ENCODE peak calls at places on chromosomes 12 and 14, in seven cellular contexts. One of them, this sample, is unnamed. For H3K27me3, the result is how much of the 10 kb centered on the place peaks cover.

GRCh38 chr12:64218597-64218996 is 3.5 kb downstream of the KICS2 start:
- DNase-seq in keratinocyte: no peak
- DNase-seq in heart right ventricle: no peak
- DNase-seq in upper lobe of right lung: no peak
- DNase-seq in PC-9: no peak
- DNase-seq in heart left ventricle: no peak
- DNase-seq in psoas muscle: no peak
- DNase-seq in this sample: no peak

GRCh38 chr12:54145844-54146243 is 42.9 kb downstream of the SMUG1 start:
- DNase-seq in heart left ventricle: no peak
- DNase-seq in psoas muscle: no peak
- DNase-seq in PC-9: no peak
- DNase-seq in upper lobe of right lung: no peak
- DNase-seq in keratinocyte: no peak
- DNase-seq in heart right ventricle: no peak
- DNase-seq in this sample: no peak

GRCh38 chr12:64461634-64462414 is 9.9 kb downstream of the TBK1 start:
- DNase-seq in heart right ventricle: no peak
- DNase-seq in PC-9: no peak
- DNase-seq in heart left ventricle: no peak
- DNase-seq in psoas muscle: no peak
- DNase-seq in upper lobe of right lung: no peak
- DNase-seq in keratinocyte: peak
- DNase-seq in this sample: peak

GRCh38 chr12:120225200-120225558 is 24.3 kb upstream of the RPLP0 start:
- DNase-seq in heart left ventricle: no peak
- DNase-seq in psoas muscle: no peak
- DNase-seq in PC-9: no peak
- DNase-seq in heart right ventricle: no peak
- DNase-seq in keratinocyte: no peak
- DNase-seq in upper lobe of right lung: no peak
- DNase-seq in this sample: no peak

GRCh38 chr14:54902521-54903420 is at the start of gene GCH1:
- DNase-seq in psoas muscle: peak
- DNase-seq in upper lobe of right lung: peak
- DNase-seq in heart left ventricle: peak
- DNase-seq in PC-9: peak
- DNase-seq in heart right ventricle: peak
- DNase-seq in keratinocyte: no peak
- DNase-seq in this sample: no peak

GRCh38 chr14:68959035-68959434 is 20.1 kb downstream of the ACTN1 start:
- DNase-seq in PC-9: no peak
- DNase-seq in psoas muscle: no peak
- DNase-seq in heart left ventricle: no peak
- DNase-seq in upper lobe of right lung: no peak
- DNase-seq in heart right ventricle: no peak
- DNase-seq in keratinocyte: no peak
- DNase-seq in this sample: no peak

GRCh38 chr14:95272057-95272456 is 47.7 kb downstream of the CLMN start:
- DNase-seq in psoas muscle: no peak
- DNase-seq in upper lobe of right lung: no peak
- DNase-seq in heart left ventricle: no peak
- DNase-seq in heart right ventricle: no peak
- DNase-seq in PC-9: no peak
- DNase-seq in keratinocyte: no peak
- DNase-seq in this sample: no peak

GRCh38 chr12:124394462-124395128 is 99.7 kb downstream of the RFLNA start:
- DNase-seq in PC-9: no peak
- DNase-seq in heart right ventricle: no peak
- DNase-seq in heart left ventricle: no peak
- DNase-seq in upper lobe of right lung: no peak
- DNase-seq in psoas muscle: no peak
- DNase-seq in keratinocyte: no peak
- DNase-seq in this sample: no peak

GRCh38 chr12:83128529-83128928 is 441.8 kb downstream of the TMTC2 start:
- DNase-seq in upper lobe of right lung: no peak
- DNase-seq in heart left ventricle: no peak
- DNase-seq in keratinocyte: no peak
- DNase-seq in heart right ventricle: no peak
- DNase-seq in PC-9: no peak
- DNase-seq in psoas muscle: no peak
- DNase-seq in this sample: no peak

GRCh38 chr14:73567951-73568885 is 795 bp upstream of the ACOT2 start:
- DNase-seq in keratinocyte: no peak
- DNase-seq in heart left ventricle: no peak
- DNase-seq in PC-9: no peak
- DNase-seq in psoas muscle: no peak
- DNase-seq in upper lobe of right lung: no peak
- DNase-seq in heart right ventricle: no peak
- DNase-seq in this sample: no peak

GRCh38 chr12:24562761-24563392 is 386.0 kb downstream of the BCAT1 start:
- DNase-seq in psoas muscle: peak
- DNase-seq in PC-9: no peak
- DNase-seq in upper lobe of right lung: peak
- DNase-seq in heart right ventricle: peak
- DNase-seq in heart left ventricle: peak
- DNase-seq in keratinocyte: no peak
- DNase-seq in this sample: no peak

GRCh38 chr12:127282786-127283565 is 984.0 kb upstream of the TMEM132C start:
- DNase-seq in heart left ventricle: no peak
- DNase-seq in PC-9: no peak
- DNase-seq in psoas muscle: no peak
- DNase-seq in keratinocyte: no peak
- DNase-seq in upper lobe of right lung: no peak
- DNase-seq in heart right ventricle: no peak
- DNase-seq in this sample: no peak

GRCh38 chr14:42504433-42504832 is 897.8 kb downstream of the LRFN5 start:
- DNase-seq in keratinocyte: no peak
- DNase-seq in heart right ventricle: no peak
- DNase-seq in heart left ventricle: no peak
- DNase-seq in upper lobe of right lung: no peak
- DNase-seq in PC-9: no peak
- DNase-seq in psoas muscle: no peak
- DNase-seq in this sample: no peak

GRCh38 chr14:51981218-51981854 is 8.0 kb upstream of the RTRAF start:
- DNase-seq in keratinocyte: no peak
- DNase-seq in PC-9: no peak
- DNase-seq in psoas muscle: no peak
- DNase-seq in heart left ventricle: no peak
- DNase-seq in upper lobe of right lung: no peak
- DNase-seq in heart right ventricle: no peak
- DNase-seq in this sample: no peak

GRCh38 chr12:114926341-114926740 is 242.4 kb upstream of the TBX3 start:
- DNase-seq in heart right ventricle: no peak
- DNase-seq in PC-9: no peak
- DNase-seq in upper lobe of right lung: no peak
- DNase-seq in keratinocyte: no peak
- DNase-seq in heart left ventricle: no peak
- DNase-seq in psoas muscle: no peak
- DNase-seq in this sample: no peak

GRCh38 chr14:31990959-31991541 is 86.1 kb upstream of the ARHGAP5 start:
- DNase-seq in heart right ventricle: no peak
- DNase-seq in PC-9: no peak
- DNase-seq in psoas muscle: no peak
- DNase-seq in heart left ventricle: no peak
- DNase-seq in upper lobe of right lung: no peak
- DNase-seq in keratinocyte: no peak
- DNase-seq in this sample: no peak

GRCh38 chr14:36438883-36439282 is 81.1 kb downstream of the NKX2-1 start:
- DNase-seq in psoas muscle: no peak
- DNase-seq in heart right ventricle: no peak
- DNase-seq in heart left ventricle: no peak
- DNase-seq in keratinocyte: no peak
- DNase-seq in PC-9: no peak
- DNase-seq in upper lobe of right lung: no peak
- DNase-seq in this sample: no peak

GRCh38 chr12:67940780-67941243 is 48.4 kb upstream of the IFNG-AS1 start:
- DNase-seq in psoas muscle: no peak
- DNase-seq in upper lobe of right lung: no peak
- DNase-seq in PC-9: peak
- DNase-seq in keratinocyte: no peak
- DNase-seq in heart right ventricle: no peak
- DNase-seq in heart left ventricle: no peak
- DNase-seq in this sample: no peak

GRCh38 chr12:65826513-65827171 is 2.4 kb downstream of the HMGA2 start:
- DNase-seq in keratinocyte: no peak
- DNase-seq in psoas muscle: no peak
- DNase-seq in upper lobe of right lung: no peak
- DNase-seq in heart right ventricle: no peak
- DNase-seq in heart left ventricle: no peak
- DNase-seq in PC-9: peak
- DNase-seq in this sample: no peak

GRCh38 chr14:69204753-69205152 is 13.5 kb downstream of the EXD2 start:
- DNase-seq in PC-9: no peak
- DNase-seq in heart right ventricle: no peak
- DNase-seq in keratinocyte: no peak
- DNase-seq in heart left ventricle: no peak
- DNase-seq in psoas muscle: no peak
- DNase-seq in upper lobe of right lung: no peak
- DNase-seq in this sample: no peak

GRCh38 chr14:53964249-53964648 is 7.6 kb upstream of the BMP4 start:
- DNase-seq in keratinocyte: no peak
- DNase-seq in PC-9: no peak
- DNase-seq in heart right ventricle: no peak
- DNase-seq in psoas muscle: no peak
- DNase-seq in heart left ventricle: no peak
- DNase-seq in upper lobe of right lung: no peak
- DNase-seq in this sample: no peak

GRCh38 chr12:32478858-32479257 is 79.5 kb downstream of the FGD4 start:
- DNase-seq in upper lobe of right lung: no peak
- DNase-seq in psoas muscle: no peak
- DNase-seq in heart right ventricle: no peak
- DNase-seq in PC-9: no peak
- DNase-seq in heart left ventricle: no peak
- DNase-seq in keratinocyte: no peak
- DNase-seq in this sample: no peak

GRCh38 chr12:32476446-32476845 is 77.1 kb downstream of the FGD4 start:
- DNase-seq in keratinocyte: no peak
- DNase-seq in psoas muscle: no peak
- DNase-seq in upper lobe of right lung: no peak
- DNase-seq in PC-9: no peak
- DNase-seq in heart right ventricle: no peak
- DNase-seq in heart left ventricle: no peak
- DNase-seq in this sample: no peak

GRCh38 chr12:32482226-32482625 is 82.9 kb downstream of the FGD4 start:
- DNase-seq in heart right ventricle: no peak
- DNase-seq in psoas muscle: no peak
- DNase-seq in upper lobe of right lung: no peak
- DNase-seq in heart left ventricle: no peak
- DNase-seq in keratinocyte: no peak
- DNase-seq in PC-9: no peak
- DNase-seq in this sample: no peak

GRCh38 chr12:32478166-32478565 is 78.8 kb downstream of the FGD4 start:
- DNase-seq in PC-9: no peak
- DNase-seq in keratinocyte: no peak
- DNase-seq in upper lobe of right lung: no peak
- DNase-seq in heart left ventricle: no peak
- DNase-seq in psoas muscle: no peak
- DNase-seq in heart right ventricle: no peak
- DNase-seq in this sample: no peak

GRCh38 chr12:32477714-32478113 is 78.4 kb downstream of the FGD4 start:
- DNase-seq in heart right ventricle: no peak
- DNase-seq in keratinocyte: no peak
- DNase-seq in psoas muscle: no peak
- DNase-seq in upper lobe of right lung: no peak
- DNase-seq in PC-9: no peak
- DNase-seq in heart left ventricle: no peak
- DNase-seq in this sample: no peak
- H3K4me3 ChIP-seq in heart right ventricle: no peak
- H3K4me3 ChIP-seq in keratinocyte: no peak
- H3K4me3 ChIP-seq in psoas muscle: no peak
- H3K4me3 ChIP-seq in upper lobe of right lung: no peak
- H3K4me3 ChIP-seq in PC-9: no peak
- H3K4me3 ChIP-seq in heart left ventricle: no peak
- H3K4me3 ChIP-seq in this sample: no peak

GRCh38 chr14:21771671-21772070 is 98.1 kb upstream of the OR4E1 start:
- DNase-seq in heart left ventricle: no peak
- DNase-seq in keratinocyte: no peak
- DNase-seq in PC-9: peak
- DNase-seq in upper lobe of right lung: no peak
- DNase-seq in psoas muscle: no peak
- DNase-seq in heart right ventricle: no peak
- DNase-seq in this sample: no peak

GRCh38 chr14:21768875-21769257 is 95.2 kb upstream of the OR4E1 start:
- DNase-seq in PC-9: no peak
- DNase-seq in heart left ventricle: no peak
- DNase-seq in upper lobe of right lung: no peak
- DNase-seq in keratinocyte: no peak
- DNase-seq in heart right ventricle: no peak
- DNase-seq in psoas muscle: no peak
- DNase-seq in this sample: no peak

DNA sequence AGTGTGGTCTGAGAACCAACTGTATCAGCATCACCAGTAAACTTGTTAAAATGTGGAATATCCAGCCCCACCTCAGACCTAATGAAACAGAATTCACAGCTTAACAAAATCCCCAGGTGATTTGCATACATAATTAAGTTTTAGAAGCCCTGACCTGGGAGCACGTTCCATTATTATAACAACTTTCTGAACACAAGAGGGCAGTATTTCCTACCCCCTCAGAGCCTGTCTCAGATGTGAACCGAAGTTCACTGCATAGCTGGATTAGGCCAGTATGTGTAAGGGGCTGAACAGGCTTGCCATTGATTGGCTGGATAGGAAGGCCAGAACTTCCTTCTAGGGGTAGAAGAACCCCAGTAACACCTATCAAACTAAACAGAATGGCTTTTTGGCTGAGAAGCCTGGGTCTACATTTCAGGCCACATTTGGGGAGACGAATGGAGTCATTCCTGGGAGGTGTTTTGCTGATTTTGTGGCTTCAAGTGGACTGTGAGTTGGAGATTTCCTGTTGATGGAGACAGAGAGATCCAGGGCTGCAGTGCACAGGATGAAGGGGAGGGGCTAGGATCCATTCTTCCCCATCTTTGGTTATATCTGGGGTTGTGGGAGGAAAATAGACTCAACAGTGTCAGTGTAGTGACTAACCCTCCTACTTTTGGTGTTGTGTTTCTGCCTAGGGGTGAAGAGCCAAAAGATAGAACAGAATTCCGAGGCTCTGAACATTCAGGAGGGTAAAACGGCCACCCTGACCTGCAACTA is 94.7 kb upstream of the OR4E1 start:
- DNase-seq in PC-9: peak
- DNase-seq in upper lobe of right lung: no peak
- DNase-seq in heart right ventricle: no peak
- DNase-seq in keratinocyte: no peak
- DNase-seq in heart left ventricle: no peak
- DNase-seq in psoas muscle: no peak
- DNase-seq in this sample: no peak
- TF ChIP-seq CTCF in PC-9: peak
- TF ChIP-seq CTCF in upper lobe of right lung: peak
- TF ChIP-seq CTCF in heart right ventricle: peak
- TF ChIP-seq CTCF in keratinocyte: peak
- TF ChIP-seq CTCF in heart left ventricle: no peak
- TF ChIP-seq CTCF in psoas muscle: no peak
- TF ChIP-seq CTCF in this sample: peak

GRCh38 chr12:112881602-112882001 is 25.2 kb upstream of the OAS1 start:
- DNase-seq in heart right ventricle: no peak
- DNase-seq in upper lobe of right lung: no peak
- DNase-seq in psoas muscle: no peak
- DNase-seq in keratinocyte: no peak
- DNase-seq in PC-9: no peak
- DNase-seq in heart left ventricle: no peak
- DNase-seq in this sample: no peak
- H3K27me3 ChIP-seq in heart right ventricle: under half
- H3K27me3 ChIP-seq in upper lobe of right lung: under half
- H3K27me3 ChIP-seq in psoas muscle: under half
- H3K27me3 ChIP-seq in keratinocyte: under half
- H3K27me3 ChIP-seq in PC-9: half or more
- H3K27me3 ChIP-seq in heart left ventricle: under half
- H3K27me3 ChIP-seq in this sample: under half

GRCh38 chr12:104719700-104720345 is 238.3 kb downstream of the SLC41A2 start:
- DNase-seq in keratinocyte: no peak
- DNase-seq in PC-9: no peak
- DNase-seq in heart right ventricle: no peak
- DNase-seq in upper lobe of right lung: no peak
- DNase-seq in psoas muscle: no peak
- DNase-seq in heart left ventricle: no peak
- DNase-seq in this sample: no peak
- H3K4me3 ChIP-seq in keratinocyte: no peak
- H3K4me3 ChIP-seq in PC-9: no peak
- H3K4me3 ChIP-seq in heart right ventricle: peak
- H3K4me3 ChIP-seq in upper lobe of right lung: peak
- H3K4me3 ChIP-seq in psoas muscle: peak
- H3K4me3 ChIP-seq in heart left ventricle: peak
- H3K4me3 ChIP-seq in this sample: no peak